ENCODE peak calls at places on chromosomes 11 and 22, in seven cellular contexts. P, T, Z, Q, X, V and C are unnamed samples.

GRCh38 chr22:31173386-31174145 is 13.6 kb downstream of the RNF185 start:
- DNase-seq in X (peak; percentile 65), V (no peak), T (peak; percentile 86), Q (no peak), Z (no peak), P (no peak), C (no peak)

GRCh38 chr11:34232810-34233209 is 125.0 kb downstream of the ABTB2 start:
- DNase-seq in P (no peak), Z (no peak), T (no peak), Q (no peak), X (no peak), V (no peak), C (no peak)

GRCh38 chr22:19767427-19768380 is 7.1 kb downstream of the TBX1 start:
- DNase-seq in T (no peak), Q (no peak), X (no peak), V (no peak), P (no peak), Z (no peak), C (no peak)

GRCh38 chr11:19472679-19473078 is 231.9 kb upstream of the E2F8 start:
- DNase-seq in P (no peak), Q (no peak), V (no peak), T (peak; percentile 62), X (no peak), Z (no peak), C (no peak)

GRCh38 chr11:116716617-116717016 is 56.2 kb downstream of the BUD13 start:
- DNase-seq in Q (no peak), T (no peak), X (no peak), P (no peak), Z (no peak), V (no peak), C (no peak)

GRCh38 chr22:35552186-35552842 is 11.7 kb downstream of the RASD2 start:
- DNase-seq in P (peak; percentile 82), Z (peak; percentile 83), T (peak; percentile 30), V (peak; percentile 60), Q (no peak), X (no peak), C (no peak)

GRCh38 chr22:29269230-29269604 is 1.1 kb downstream of the EWSR1 start:
- DNase-seq in P (no peak), Z (no peak), Q (no peak), T (no peak), V (no peak), X (no peak), C (no peak)

GRCh38 chr11:78318733-78319132 is 98.9 kb downstream of the GAB2 start:
- DNase-seq in P (no peak), Z (no peak), V (peak; percentile 20), T (no peak), X (no peak), Q (no peak), C (no peak)

GRCh38 chr22:20464096-20464614 is 26.5 kb upstream of the SCARF2 start:
- DNase-seq in P (peak; percentile 64), T (no peak), X (no peak), Z (peak; percentile 59), Q (no peak), V (no peak), C (no peak)

GRCh38 chr11:69934861-69935494 is 115.8 kb upstream of the FGF3 start:
- DNase-seq in T (no peak), Z (no peak), V (no peak), P (no peak), Q (no peak), X (no peak), C (peak; percentile 53)

GRCh38 chr22:42632096-42632495 is 8.3 kb downstream of the ATP5MGL start:
- DNase-seq in Z (no peak), X (no peak), Q (no peak), P (no peak), T (no peak), V (no peak), C (no peak)

GRCh38 chr11:76939219-76939631 is 78.5 kb downstream of the ACER3 start:
- DNase-seq in X (no peak), V (no peak), Q (no peak), T (peak; percentile 5), Z (no peak), P (no peak), C (no peak)

GRCh38 chr22:19872779-19873137 is 18.1 kb upstream of the GNB1L start:
- DNase-seq in P (no peak), V (no peak), Q (no peak), T (no peak), Z (no peak), X (no peak), C (peak; percentile 47)

GRCh38 chr11:98728421-98728820 is 292.3 kb upstream of the CNTN5 start:
- DNase-seq in X (no peak), V (no peak), Z (no peak), P (no peak), Q (no peak), T (no peak), C (no peak)

GRCh38 chr11:133821776-133822175 is 23.5 kb downstream of the SPATA19 start:
- DNase-seq in T (peak; percentile 6), P (no peak), Z (no peak), V (peak; percentile 72), Q (no peak), X (no peak), C (no peak)

GRCh38 chr22:41353862-41354575 is 27.7 kb upstream of the TEF start:
- DNase-seq in Q (no peak), T (no peak), P (no peak), V (no peak), X (no peak), Z (no peak), C (no peak)

GRCh38 chr11:99370557-99371200 is 349.9 kb downstream of the CNTN5 start:
- DNase-seq in P (no peak), V (peak; percentile 8), X (peak; percentile 23), T (peak; percentile 56), Z (no peak), Q (no peak), C (no peak)

GRCh38 chr11:63793163-63793562 is 20.1 kb upstream of the SPINDOC start:
- DNase-seq in Q (no peak), P (no peak), V (no peak), Z (no peak), X (no peak), T (peak; percentile 53), C (no peak)

GRCh38 chr11:9092085-9092484 is 686 bp upstream of the SCUBE2 start:
- DNase-seq in V (no peak), Q (no peak), P (no peak), Z (no peak), X (no peak), T (no peak), C (no peak)

GRCh38 chr11:122523841-122524531 is 131.5 kb upstream of the UBASH3B start:
- DNase-seq in Z (no peak), V (no peak), T (no peak), X (no peak), P (no peak), Q (no peak), C (no peak)

GRCh38 chr11:125141686-125142535 is 22.6 kb upstream of the PKNOX2 start:
- DNase-seq in P (peak; percentile 43), Z (peak; percentile 53), T (peak; percentile 28), Q (no peak), X (no peak), V (peak; percentile 71), C (no peak)

GRCh38 chr11:129637983-129638776 is 177.5 kb upstream of the TMEM45B start:
- DNase-seq in Q (no peak), Z (no peak), V (no peak), P (no peak), X (no peak), T (no peak), C (no peak)

GRCh38 chr11:119509969-119510401 is 87.0 kb upstream of the THY1 start:
- DNase-seq in T (peak; percentile 97), Z (no peak), X (peak; percentile 49), P (no peak), V (no peak), Q (no peak), C (no peak)

GRCh38 chr22:42856179-42856864 is 751 bp downstream of the ARFGAP3 start:
- DNase-seq in V (peak; percentile 15), Q (no peak), T (peak; percentile 39), X (no peak), P (peak; percentile 60), Z (peak; percentile 45), C (peak; percentile 41)

GRCh38 chr11:46649180-46649738 is 31.9 kb downstream of the ATG13 start:
- DNase-seq in Q (peak; percentile 47), Z (no peak), T (peak; percentile 99), V (peak; percentile 11), X (peak; percentile 91), P (no peak), C (peak; percentile 44)

GRCh38 chr11:102468636-102469195 is 16.2 kb upstream of the TMEM123 start:
- DNase-seq in Z (no peak), T (no peak), Q (no peak), P (no peak), X (no peak), V (no peak), C (no peak)

GRCh38 chr11:60396382-60396781 is at the start of gene MS4A14:
- DNase-seq in T (no peak), Q (no peak), V (no peak), X (no peak), P (no peak), Z (no peak), C (no peak)

GRCh38 chr11:88087281-88087680 is 88.0 kb downstream of the RAB38 start:
- DNase-seq in Q (no peak), P (no peak), X (no peak), T (no peak), Z (no peak), V (no peak), C (no peak)

GRCh38 chr22:30304495-30305244 is 15.4 kb upstream of the CASTOR1 start:
- DNase-seq in Z (no peak), X (no peak), Q (no peak), P (no peak), T (no peak), V (no peak), C (no peak)

GRCh38 chr11:17563248-17563647 is 16.2 kb downstream of the OTOG start:
- DNase-seq in V (no peak), Z (no peak), P (no peak), X (no peak), T (no peak), Q (no peak), C (peak; percentile 48)

GRCh38 chr11:114440971-114441810 is 1.9 kb downstream of the REXO2 start:
- DNase-seq in T (no peak), V (no peak), X (no peak), P (no peak), Z (no peak), Q (no peak), C (no peak)

GRCh38 chr11:31636983-31637382 is 127.4 kb downstream of the ELP4 start:
- DNase-seq in P (no peak), V (no peak), T (no peak), Z (no peak), Q (no peak), X (no peak), C (no peak)

GRCh38 chr22:44918166-44918924 is 91.5 kb downstream of the PHF21B start:
- DNase-seq in Z (no peak), T (no peak), Q (no peak), P (no peak), X (no peak), V (no peak), C (no peak)

GRCh38 chr22:44023404-44024287 is 456 bp upstream of the PARVB start:
- DNase-seq in V (no peak), X (no peak), Z (no peak), Q (no peak), T (peak; percentile 34), P (peak; percentile 11), C (no peak)

GRCh38 chr11:99841885-99842284 is 821.1 kb downstream of the CNTN5 start:
- DNase-seq in X (no peak), P (no peak), T (no peak), V (no peak), Z (no peak), Q (no peak), C (no peak)

GRCh38 chr11:11263238-11264030 is 89.6 kb downstream of the CSNK2A3 start:
- DNase-seq in Q (no peak), T (peak; percentile 26), Z (no peak), P (no peak), V (no peak), X (no peak), C (no peak)

GRCh38 chr11:77473001-77473800 is 693 bp downstream of the PAK1 start:
- DNase-seq in X (no peak), Z (peak; percentile 32), V (peak; percentile 30), Q (no peak), T (no peak), P (peak; percentile 52), C (peak; percentile 43)

GRCh38 chr11:47052165-47052564 is 115.6 kb downstream of the CSTPP1 start:
- DNase-seq in P (no peak), Q (no peak), Z (no peak), T (no peak), X (no peak), V (no peak), C (no peak)